ENCODE peak calls at places on chromosomes 12 and 14, in four cellular contexts. D is Panc1, J is cardiac muscle cell, P is psoas muscle. H is an unnamed sample. For H3K27me3, the result is how much of the 10 kb centered on the place peaks cover.

GRCh38 chr12:107612508-107612907 is 73.1 kb upstream of the PWP1 start:
- DNase-seq in D (no peak), J (no peak), P (no peak), H (peak)

GRCh38 chr12:6839482-6840201 is 1.1 kb upstream of the GNB3 start:
- DNase-seq in D (no peak), P (peak), J (no peak), H (no peak)

GRCh38 chr12:66714709-66715108 is 35.8 kb upstream of the GRIP1 start:
- DNase-seq in P (no peak), J (no peak), D (no peak), H (no peak)

GRCh38 chr14:61596985-61597384 is 98.3 kb upstream of the HIF1A start:
- DNase-seq in J (no peak), D (no peak), P (no peak), H (no peak)

GRCh38 chr14:78674820-78675219 is 504.6 kb downstream of the NRXN3 start:
- DNase-seq in D (no peak), J (no peak), P (no peak), H (no peak)

GRCh38 chr14:99183311-99183710 is 88.7 kb downstream of the BCL11B start:
- DNase-seq in D (no peak), J (no peak), P (no peak), H (no peak)

GRCh38 chr12:71799105-71799504 is 40.5 kb upstream of the TBC1D15 start:
- DNase-seq in J (peak), P (no peak), D (no peak), H (no peak)

GRCh38 chr12:67692966-67693365 is 44.4 kb downstream of the DYRK2 start:
- DNase-seq in D (no peak), P (no peak), J (no peak), H (no peak)

GRCh38 chr12:69516950-69517349 is 46.8 kb downstream of the FRS2 start:
- DNase-seq in D (no peak), P (no peak), J (no peak), H (no peak)

GRCh38 chr14:54814076-54814475 is 88.5 kb downstream of the GCH1 start:
- DNase-seq in D (no peak), P (no peak), J (no peak), H (no peak)
- TF ChIP-seq CTCF in D (peak), P (no peak), J (no peak), H (peak)

GRCh38 chr14:59292921-59293605 is 104.6 kb downstream of the DAAM1 start:
- DNase-seq in P (no peak), J (no peak), D (no peak), H (no peak)

GRCh38 chr14:59296508-59296907 is 108.0 kb downstream of the DAAM1 start:
- DNase-seq in P (no peak), D (no peak), J (no peak), H (no peak)

GRCh38 chr14:59293934-59294661 is 105.6 kb downstream of the DAAM1 start:
- DNase-seq in P (no peak), D (no peak), J (no peak), H (no peak)

GRCh38 chr14:59297070-59297766 is 108.8 kb downstream of the DAAM1 start:
- DNase-seq in D (no peak), P (no peak), J (no peak), H (no peak)

DNA sequence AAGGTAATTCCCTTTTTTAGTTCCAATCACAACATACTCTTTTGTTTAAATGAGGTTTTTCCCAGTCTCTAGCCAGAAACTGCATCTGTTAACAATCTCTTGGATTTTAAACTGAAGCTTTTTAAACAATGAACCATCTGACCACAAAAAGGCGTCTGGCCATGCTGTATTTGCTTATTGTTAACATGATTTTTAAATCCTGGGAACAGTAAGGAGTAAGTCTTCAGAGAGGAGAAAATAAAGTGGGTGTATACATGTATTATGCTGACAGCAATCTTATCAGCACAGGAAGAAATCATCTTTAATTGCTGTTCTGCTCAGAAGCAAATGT is 106.2 kb downstream of the DAAM1 start:
- DNase-seq in P (no peak), J (no peak), D (no peak), H (no peak)
- H3K27ac ChIP-seq in P (no peak), J (no peak), D (no peak), H (no peak)

GRCh38 chr12:125240717-125241116 is 175.5 kb downstream of the AACS start:
- DNase-seq in P (no peak), J (no peak), D (no peak), H (no peak)

GRCh38 chr12:125244338-125244737 is 179.1 kb downstream of the AACS start:
- DNase-seq in J (no peak), P (no peak), D (no peak), H (no peak)

GRCh38 chr12:125246346-125246656 is 181.1 kb downstream of the AACS start:
- DNase-seq in D (no peak), P (no peak), J (no peak), H (no peak)

GRCh38 chr12:125245601-125246345 is 180.5 kb downstream of the AACS start:
- DNase-seq in J (peak), D (no peak), P (no peak), H (no peak)

DNA sequence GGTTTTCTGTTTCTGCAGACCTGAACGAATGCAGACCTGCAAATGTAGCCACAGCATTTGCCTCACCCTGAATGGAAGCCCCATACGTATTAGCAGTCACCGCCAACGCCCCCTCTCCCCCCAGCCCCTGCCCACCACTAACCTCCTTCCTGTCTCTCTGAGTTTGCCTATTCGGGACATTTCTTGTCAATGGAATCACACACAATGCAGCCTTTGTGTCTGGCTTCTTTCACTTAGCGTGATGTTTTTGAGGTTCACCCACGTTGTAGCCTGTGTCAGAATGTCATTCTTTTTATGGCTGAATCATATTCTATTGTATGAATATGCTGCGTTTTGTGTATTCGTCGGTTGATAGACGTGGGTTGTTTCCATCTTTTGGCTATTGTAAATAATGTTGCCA is 178.6 kb downstream of the AACS start:
- DNase-seq in J (no peak), D (no peak), P (no peak), H (no peak)
- H3K27me3 ChIP-seq in J (under half), D (under half), P (under half), H (under half)

GRCh38 chr12:117404940-117405339 is 43.5 kb upstream of the NOS1 start:
- DNase-seq in P (no peak), D (no peak), J (no peak), H (no peak)

GRCh38 chr12:117400912-117401311 is 39.5 kb upstream of the NOS1 start:
- DNase-seq in P (no peak), J (no peak), D (no peak), H (no peak)

GRCh38 chr12:117404203-117404853 is 42.9 kb upstream of the NOS1 start:
- DNase-seq in D (no peak), P (no peak), J (no peak), H (no peak)

GRCh38 chr12:117403586-117404139 is 42.2 kb upstream of the NOS1 start:
- DNase-seq in D (no peak), J (no peak), P (no peak), H (no peak)

GRCh38 chr12:117402363-117402762 is 40.9 kb upstream of the NOS1 start:
- DNase-seq in P (no peak), J (no peak), D (no peak), H (no peak)
- TF ChIP-seq CTCF in P (no peak), J (no peak), D (no peak), H (no peak)

GRCh38 chr14:33643782-33644181 is 307.1 kb downstream of the EGLN3 start:
- DNase-seq in D (no peak), P (no peak), J (no peak), H (no peak)

GRCh38 chr14:33642080-33642479 is 308.8 kb downstream of the EGLN3 start:
- DNase-seq in D (no peak), J (no peak), P (no peak), H (no peak)

GRCh38 chr14:33642641-33643342 is 308.1 kb downstream of the EGLN3 start:
- DNase-seq in D (no peak), P (no peak), J (no peak), H (no peak)

GRCh38 chr14:33647385-33647786 is 303.5 kb downstream of the EGLN3 start:
- DNase-seq in P (no peak), J (no peak), D (peak), H (peak)

GRCh38 chr14:33646692-33647260 is 304.1 kb downstream of the EGLN3 start:
- DNase-seq in P (no peak), J (no peak), D (no peak), H (peak)
- H3K27ac ChIP-seq in P (no peak), J (no peak), D (no peak), H (no peak)

DNA sequence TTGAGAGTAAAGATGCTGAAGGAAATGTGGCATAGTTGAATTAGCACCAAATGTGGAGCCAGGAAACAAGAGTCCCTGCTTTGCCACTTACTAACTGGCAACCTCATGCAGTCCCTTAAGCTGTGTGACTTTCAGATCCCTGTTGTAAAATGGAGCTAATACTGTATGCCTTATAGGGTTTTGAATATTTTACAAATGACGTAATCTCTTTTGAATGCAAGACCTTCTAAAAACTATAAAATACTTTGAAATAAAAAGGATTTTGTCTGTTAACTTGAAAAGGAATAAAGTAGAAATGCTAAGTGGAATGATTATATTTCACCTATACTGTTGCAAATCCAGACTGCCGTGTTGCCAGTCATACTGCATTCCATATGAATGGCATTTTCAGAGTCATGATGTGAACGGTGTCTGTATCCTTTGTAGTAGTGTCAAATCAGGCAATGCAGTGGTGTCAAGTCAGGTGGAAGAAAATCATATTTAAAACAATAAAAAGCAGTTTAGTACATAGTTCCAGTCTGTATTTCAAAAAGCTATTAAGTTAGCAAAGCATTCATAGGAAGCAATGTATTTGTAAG is 21.3 kb downstream of the KCNA5 start:
- DNase-seq in D (no peak), J (no peak), P (no peak), H (no peak)
- H3K27me3 ChIP-seq in D (under half), J (under half), P (under half), H (under half)